ENCODE peak calls at places on chromosomes 13 and 19, in four cellular contexts. X is mammary epithelial cell, B is colonic mucosa, I is fibroblast of the aortic adventitia. W is an unnamed sample.

GRCh38 chr19:35438527-35438926 is 9.5 kb upstream of the FFAR2 start:
- DNase-seq in I (peak), X (peak), B (no peak), W (no peak)

GRCh38 chr13:98199480-98199879 is 22.4 kb upstream of the RNF113B start:
- DNase-seq in I (no peak), B (no peak), X (no peak), W (no peak)

GRCh38 chr19:39655613-39656012 is at the start of gene LGALS16:
- DNase-seq in X (no peak), I (no peak), B (no peak), W (no peak)

GRCh38 chr19:43725468-43725867 is 9.6 kb downstream of the IRGC start:
- DNase-seq in X (no peak), B (no peak), I (no peak), W (no peak)

GRCh38 chr19:32909257-32909656 is 39.7 kb upstream of the SLC7A9 start:
- DNase-seq in I (no peak), B (no peak), X (no peak), W (no peak)

GRCh38 chr19:1213391-1214286 is 8.1 kb downstream of the STK11 start:
- DNase-seq in I (no peak), X (peak), B (peak), W (no peak)

GRCh38 chr13:100887729-100888151 is 213.1 kb upstream of the TMTC4 start:
- DNase-seq in X (no peak), B (no peak), I (peak), W (peak)

GRCh38 chr19:46442808-46443450 is 14.2 kb upstream of the PNMA8C start:
- DNase-seq in B (no peak), I (peak), X (peak), W (no peak)

GRCh38 chr19:17205237-17206140 is 9.7 kb upstream of the USE1 start:
- DNase-seq in B (peak), X (peak), I (peak), W (no peak)

GRCh38 chr19:49205114-49205513 is 47.5 kb downstream of the TRPM4 start:
- DNase-seq in X (no peak), I (no peak), B (no peak), W (no peak)

GRCh38 chr13:59318320-59318930 is 845.3 kb downstream of the DIAPH3 start:
- DNase-seq in X (peak), I (peak), B (peak), W (no peak)

GRCh38 chr13:94315188-94315587 is 164.3 kb downstream of the DCT start:
- DNase-seq in B (no peak), I (no peak), X (no peak), W (no peak)

GRCh38 chr19:38929929-38930775 is at the start of gene SARS2:
- DNase-seq in I (peak), X (peak), B (peak), W (peak)

GRCh38 chr19:3683405-3683865 is 16.8 kb downstream of the PIP5K1C start:
- DNase-seq in X (no peak), I (no peak), B (no peak), W (peak)

GRCh38 chr19:32317045-32317444 is 28.4 kb upstream of the ZNF507 start:
- DNase-seq in B (no peak), X (no peak), I (no peak), W (no peak)

GRCh38 chr19:50794074-50794777 is 4.0 kb downstream of the ACP4 start:
- DNase-seq in I (no peak), X (peak), B (peak), W (no peak)
- TF ChIP-seq CTCF in I (no peak), X (peak), B (no peak), W (peak)

DNA sequence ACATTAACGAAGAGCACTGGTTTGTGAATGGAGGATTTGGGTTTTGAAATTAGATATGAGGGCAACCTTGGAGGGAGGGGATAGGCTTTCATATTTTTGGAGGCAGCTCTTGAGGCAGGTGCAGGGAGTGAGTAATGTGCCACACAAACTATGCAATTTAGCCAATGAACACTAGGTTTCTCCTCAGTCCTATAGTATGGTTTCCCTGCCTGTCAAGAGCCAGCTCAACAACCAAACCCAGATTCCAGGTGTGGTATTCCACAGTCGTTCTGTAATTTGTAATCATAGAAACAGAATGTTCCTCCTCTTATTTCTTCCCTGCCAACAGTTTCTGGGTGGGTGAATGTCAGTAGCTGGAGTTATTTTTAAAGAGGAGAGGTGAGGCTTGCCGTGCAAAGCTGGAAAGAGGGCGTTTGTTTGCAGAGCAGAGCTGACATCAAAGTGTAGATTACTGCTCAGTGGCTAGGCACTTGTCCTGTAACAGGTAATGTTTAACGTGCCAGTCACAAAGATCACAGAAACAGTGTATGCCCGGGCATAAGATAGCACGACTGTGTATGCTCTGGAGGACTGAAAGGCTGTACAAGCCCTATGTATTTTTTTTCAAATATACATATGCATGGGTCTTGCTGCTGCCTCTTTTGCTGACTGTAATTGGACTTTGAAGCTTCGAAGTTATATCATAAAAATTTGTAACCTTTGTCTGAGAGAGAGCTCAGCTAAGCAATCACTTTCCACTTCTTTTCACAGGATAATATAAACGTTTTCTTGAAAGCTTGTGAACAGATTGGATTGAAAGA is 124.3 kb downstream of the LMO7 start:
- DNase-seq in B (peak), I (no peak), X (peak), W (no peak)
- TF ChIP-seq CTCF in B (no peak), I (peak), X (peak), W (peak)

GRCh38 chr19:55907746-55908145 is 24.4 kb downstream of the NLRP13 start:
- DNase-seq in X (no peak), B (no peak), I (no peak), W (no peak)
- TF ChIP-seq CTCF in X (no peak), B (no peak), I (no peak), W (no peak)

DNA sequence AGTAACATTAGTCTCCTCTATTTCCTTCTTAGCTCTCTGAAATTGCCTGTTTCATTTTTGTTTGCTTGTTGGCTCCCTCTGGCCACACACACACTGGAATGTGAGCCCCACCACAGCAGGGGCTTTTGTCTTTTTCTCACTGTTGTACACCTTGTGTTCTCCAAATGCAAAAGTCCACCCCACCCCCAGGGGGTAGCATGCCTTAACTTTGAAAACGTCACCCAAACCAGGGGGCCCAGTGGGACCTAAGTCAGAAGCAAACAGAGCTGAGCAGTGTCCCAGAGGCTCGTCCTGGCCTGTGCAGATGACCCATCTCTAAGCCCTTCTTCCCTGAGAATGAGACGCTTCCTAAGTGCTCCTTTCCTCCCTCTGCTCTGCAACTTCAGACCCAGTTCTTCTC is 614.1 kb downstream of the UQCRFS1 start:
- DNase-seq in I (no peak), X (no peak), B (no peak), W (no peak)
- TF ChIP-seq CTCF in I (no peak), X (no peak), B (no peak), W (no peak)

GRCh38 chr19:13241321-13242104 is 91.3 kb downstream of the IER2 start:
- DNase-seq in X (peak), B (no peak), I (no peak), W (no peak)
- TF ChIP-seq CTCF in X (peak), B (no peak), I (no peak), W (no peak)

GRCh38 chr19:6014551-6015135 is 36.7 kb upstream of the RANBP3 start:
- DNase-seq in B (no peak), X (no peak), I (no peak), W (no peak)

GRCh38 chr19:6018786-6019185 is 40.8 kb upstream of the RANBP3 start:
- DNase-seq in I (no peak), B (no peak), X (no peak), W (no peak)

GRCh38 chr19:6017576-6017975 is 39.6 kb upstream of the RANBP3 start:
- DNase-seq in B (no peak), I (no peak), X (no peak), W (no peak)

GRCh38 chr19:6012416-6013170 is 34.7 kb upstream of the RANBP3 start:
- DNase-seq in B (no peak), X (no peak), I (no peak), W (no peak)

GRCh38 chr19:6015841-6016545 is 38.1 kb upstream of the RANBP3 start:
- DNase-seq in I (no peak), X (no peak), B (no peak), W (no peak)
- TF ChIP-seq CTCF in I (no peak), X (no peak), B (no peak), W (no peak)

DNA sequence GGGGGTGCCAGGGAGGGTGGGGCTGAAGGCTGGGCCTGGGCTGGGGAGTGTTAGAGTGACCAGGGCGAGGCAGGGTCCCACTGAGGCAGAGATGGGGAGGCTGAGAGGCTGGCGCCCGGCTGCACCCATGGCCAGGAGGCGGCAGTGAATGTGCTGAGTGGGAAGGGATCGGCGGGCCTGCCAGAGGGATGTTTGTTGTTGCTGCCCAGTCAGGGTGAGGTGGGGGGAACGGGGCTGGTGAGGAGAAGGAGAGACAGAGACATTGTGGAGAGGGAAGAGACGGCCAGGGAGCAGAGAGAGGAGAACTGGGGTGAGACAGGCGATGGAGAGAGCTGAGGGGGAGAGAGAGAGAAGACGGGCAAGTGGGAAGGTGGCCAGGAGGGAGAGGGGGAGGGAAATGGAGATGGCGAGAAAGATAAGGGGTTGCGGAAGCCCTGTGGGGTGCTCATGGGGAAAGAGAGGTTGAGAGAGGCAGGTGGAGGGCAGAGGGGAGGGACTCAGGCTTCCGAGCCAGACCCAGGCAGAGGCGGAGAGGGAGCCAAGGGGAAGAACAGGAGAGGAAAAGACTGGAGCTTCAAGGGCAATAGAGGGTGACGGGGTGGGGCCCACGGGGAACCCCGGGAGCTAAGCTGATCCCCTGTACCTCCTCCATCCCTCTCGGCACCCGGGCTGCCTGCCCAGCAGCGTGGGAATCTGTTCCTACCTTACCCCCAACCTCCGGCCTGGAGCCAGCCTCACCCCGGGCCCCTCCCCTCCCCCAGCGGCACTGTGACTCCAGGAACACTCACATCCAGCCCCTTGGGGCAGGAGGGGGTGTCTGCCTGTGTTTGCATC is 690 bp upstream of the B3GNT8 start:
- DNase-seq in X (no peak), B (peak), I (peak), W (no peak)
- TF ChIP-seq CTCF in X (peak), B (no peak), I (peak), W (no peak)

GRCh38 chr13:54185101-54185500 is 1156.5 kb downstream of the OLFM4 start:
- DNase-seq in B (no peak), I (no peak), X (no peak), W (no peak)
- TF ChIP-seq CTCF in B (no peak), I (no peak), X (no peak), W (no peak)

GRCh38 chr13:24680258-24680920 is at the start of gene ATP12A:
- DNase-seq in X (peak), B (peak), I (no peak), W (no peak)
- TF ChIP-seq CTCF in X (peak), B (no peak), I (no peak), W (peak)

W was measured in kidney epithelial cell.